ENCODE peak calls at places on chromosomes 1 and 21, in four cellular contexts. I, P, K and H are unnamed samples.

GRCh38 chr1:215710340-215710971 is 143.4 kb downstream of the KCTD3 start:
- DNase-seq in P (no peak), I (no peak), K (peak; percentile 3), H (peak; percentile 25)

GRCh38 chr1:170461762-170462384 is 70.1 kb upstream of the GORAB start:
- DNase-seq in K (no peak), P (no peak), I (peak; percentile 49), H (no peak)

GRCh38 chr1:6587261-6588005 is 7.6 kb downstream of the ZBTB48 start:
- DNase-seq in K (no peak), P (peak; percentile 79), I (peak; percentile 93), H (no peak)

GRCh38 chr1:228083871-228084278 is 1.4 kb downstream of the ARF1 start:
- DNase-seq in K (peak; percentile 37), P (no peak), I (no peak), H (no peak)

GRCh38 chr1:23593556-23594148 is 34.4 kb upstream of the ID3 start:
- DNase-seq in K (no peak), I (no peak), P (no peak), H (no peak)

GRCh38 chr1:236147521-236148470 is 5.5 kb downstream of the GPR137B start:
- DNase-seq in I (no peak), P (no peak), K (no peak), H (no peak)

GRCh38 chr1:6423321-6423999 is 1.1 kb upstream of the ESPN start:
- DNase-seq in I (no peak), P (no peak), K (peak; percentile 75), H (no peak)

GRCh38 chr1:221532071-221532755 is 209.7 kb downstream of the DUSP10 start:
- DNase-seq in K (no peak), I (no peak), P (no peak), H (no peak)

DNA sequence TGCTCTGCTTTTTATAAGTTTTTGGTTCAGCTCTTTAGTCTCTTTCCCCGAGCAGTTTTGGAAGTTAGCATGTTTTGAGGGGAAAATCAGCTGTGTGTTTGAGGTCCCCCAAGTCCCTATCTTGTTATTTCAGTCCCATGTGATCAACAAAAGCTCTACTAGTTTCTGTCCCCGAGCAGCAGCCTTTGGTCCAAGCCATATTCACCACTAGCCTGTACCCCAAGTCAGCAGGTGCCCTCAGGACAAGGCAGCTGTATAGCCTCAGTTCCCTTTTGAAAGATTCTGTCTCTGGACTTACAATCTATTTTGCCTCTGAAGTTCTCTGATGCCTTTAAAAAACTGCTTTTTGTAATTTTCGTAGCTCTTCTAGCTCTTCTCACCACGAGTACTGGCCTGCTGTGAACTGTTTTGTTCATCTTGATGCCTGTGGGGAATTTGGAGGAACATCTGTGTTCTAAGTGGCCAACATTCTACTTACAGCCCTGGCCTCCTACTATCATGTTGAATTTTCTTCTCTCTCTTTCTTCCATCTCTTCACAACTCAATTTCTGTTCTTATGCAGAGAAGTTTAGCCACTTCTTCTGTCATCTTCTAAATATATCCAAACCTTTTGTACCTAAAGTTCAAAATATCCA is 16.7 kb downstream of the UAP1 start:
- DNase-seq in I (no peak), K (no peak), P (no peak), H (no peak)
- H3K27ac ChIP-seq in I (no peak overlapping the region), K (no peak overlapping the region), P (no peak overlapping the region), H (no peak overlapping the region)

GRCh38 chr1:71399594-71399993 is 318.8 kb upstream of the ZRANB2 start:
- DNase-seq in I (no peak), K (no peak), P (no peak), H (no peak)
- H3K9me3 ChIP-seq in I (no peaks in the 10 kb centered on the region), K (no peaks in the 10 kb centered on the region), P (no peaks in the 10 kb centered on the region), H (no peaks in the 10 kb centered on the region)

GRCh38 chr1:39080269-39080826 is 54.2 kb downstream of the NDUFS5 start:
- DNase-seq in P (no peak), I (no peak), K (no peak), H (no peak)

GRCh38 chr1:39080884-39081265 is 54.7 kb downstream of the NDUFS5 start:
- DNase-seq in K (no peak), P (no peak), I (no peak), H (no peak)

GRCh38 chr1:39081266-39082139 is 55.4 kb downstream of the NDUFS5 start:
- DNase-seq in K (no peak), P (peak; percentile 30), I (no peak), H (no peak)

GRCh38 chr1:39076127-39076798 is 50.1 kb downstream of the NDUFS5 start:
- DNase-seq in I (peak; percentile 89), K (no peak), P (peak; percentile 76), H (no peak)

DNA sequence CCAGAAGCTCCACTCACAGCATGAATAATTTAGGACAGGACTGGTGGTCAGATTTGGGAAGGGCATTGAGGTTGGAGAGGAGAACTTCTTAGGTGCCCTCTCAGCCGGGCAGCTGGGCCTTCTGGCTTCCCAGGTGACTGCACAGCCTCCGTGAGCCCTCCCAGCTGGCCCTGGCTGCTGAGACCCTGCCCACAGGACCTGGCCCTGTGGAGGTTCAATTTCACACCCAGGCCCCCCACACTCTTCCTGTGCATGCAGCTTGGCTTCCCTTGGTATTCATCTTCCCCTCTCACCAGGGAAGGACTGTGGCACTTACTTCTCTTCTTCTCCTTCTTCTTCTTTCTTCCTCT is 50.6 kb downstream of the NDUFS5 start:
- DNase-seq in K (no peak), I (no peak), P (no peak), H (no peak)
- H3K27ac ChIP-seq in K (no peak overlapping the region), I (peak overlapping the region; percentile 38), P (no peak overlapping the region), H (no peak overlapping the region)

DNA sequence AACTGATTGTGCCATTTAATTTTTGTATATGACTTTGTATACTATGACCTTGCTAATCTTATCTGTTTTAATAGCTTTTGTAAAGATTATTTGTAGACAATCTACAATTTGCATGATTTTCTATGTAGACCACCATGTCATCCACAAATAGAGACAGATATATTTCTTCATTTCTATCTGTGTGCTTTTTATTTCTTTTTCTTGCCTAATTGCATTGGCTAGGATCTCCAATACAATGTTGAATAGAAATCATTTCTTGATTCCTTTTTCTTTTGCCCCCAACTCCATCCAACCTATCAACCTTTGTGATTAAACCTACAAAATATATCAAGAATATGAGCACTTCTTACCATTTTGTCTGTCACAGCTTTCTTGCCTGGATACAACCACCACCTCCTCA is 232.6 kb upstream of the POU3F1 start:
- DNase-seq in P (no peak), K (no peak), I (no peak), H (no peak)
- H3K9me3 ChIP-seq in P (peaks cover 15% of the 10 kb centered on the region), K (no peaks in the 10 kb centered on the region), I (peaks cover 8% of the 10 kb centered on the region), H (peaks cover 10% of the 10 kb centered on the region)

GRCh38 chr1:26282694-26283019 is 2.8 kb downstream of the SH3BGRL3 start:
- DNase-seq in K (no peak), I (no peak), P (no peak), H (no peak)
- H3K27ac ChIP-seq in K (no peak overlapping the region), I (peak overlapping the region; percentile 86), P (no peak overlapping the region), H (no peak overlapping the region)

GRCh38 chr1:80444171-80444570 is 1356.6 kb upstream of the ADGRL2 start:
- DNase-seq in P (no peak), K (no peak), I (no peak), H (no peak)
- H3K9me3 ChIP-seq in P (no peaks in the 10 kb centered on the region), K (no peaks in the 10 kb centered on the region), I (no peaks in the 10 kb centered on the region), H (no peaks in the 10 kb centered on the region)

GRCh38 chr1:7993593-7994479 is 32.3 kb downstream of the ERRFI1 start:
- DNase-seq in I (peak; percentile 16), K (no peak), P (no peak), H (no peak)
- H3K27ac ChIP-seq in I (no peak overlapping the region), K (no peak overlapping the region), P (no peak overlapping the region), H (no peak overlapping the region)

DNA sequence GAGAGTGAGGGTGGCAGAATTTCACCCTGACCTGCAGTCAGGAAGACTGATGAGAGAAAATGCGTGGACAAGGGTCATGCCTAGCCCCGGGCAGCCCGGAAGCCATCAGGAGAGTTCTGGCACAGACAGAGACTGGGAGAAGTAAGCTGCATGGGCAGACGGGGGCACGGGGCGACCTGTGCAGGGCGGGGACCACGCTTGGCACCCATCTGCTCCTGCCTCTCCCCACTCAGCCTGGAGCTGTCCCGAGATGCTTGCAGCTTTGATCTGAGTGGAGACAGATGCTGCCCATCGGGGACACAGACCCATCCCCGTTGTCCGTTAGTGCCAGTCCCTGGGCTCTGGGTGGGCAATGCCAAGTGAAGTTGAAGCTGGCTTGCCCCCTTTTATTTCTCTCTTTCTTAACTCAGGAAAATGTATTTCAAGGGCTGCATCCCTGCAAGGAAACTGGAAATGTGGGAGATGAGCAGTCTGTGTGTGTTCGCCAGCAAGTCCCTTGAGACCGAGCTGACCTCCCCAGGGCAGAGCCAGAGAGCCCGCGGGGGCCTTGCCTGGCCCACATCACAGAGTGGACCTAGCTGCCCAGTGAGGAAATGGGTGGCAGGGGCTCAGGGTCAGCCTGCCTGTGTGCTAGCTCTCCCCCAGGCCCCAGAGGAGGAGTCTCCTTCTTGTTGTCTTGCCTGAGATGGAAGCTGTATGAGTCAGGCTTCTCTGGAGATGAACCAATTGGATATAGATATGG is 121.3 kb upstream of the C1orf174 start:
- DNase-seq in K (no peak), P (no peak), I (no peak), H (no peak)
- H3K9me3 ChIP-seq in K (peaks cover 5% of the 10 kb centered on the region), P (no peaks in the 10 kb centered on the region), I (no peaks in the 10 kb centered on the region), H (no peaks in the 10 kb centered on the region)

GRCh38 chr21:38830667-38831525 is 25.2 kb downstream of the ETS2 start:
- DNase-seq in P (no peak), K (no peak), I (no peak), H (no peak)
- H3K27ac ChIP-seq in P (no peak overlapping the region), K (no peak overlapping the region), I (peak overlapping the region; percentile 18), H (no peak overlapping the region)